ENCODE peak calls at places on chromosomes 4 and X, in eight cellular contexts. M is posterior vena cava, D is amygdala, S is C1 segment of cervical spinal cord, J is NCI-H82, B is foreskin fibroblast, A is LoVo, I is RPMI8226. V is an unnamed sample.

GRCh38 chr4:148893095-148893494 is 450.9 kb upstream of the NR3C2 start:
- DNase-seq in M (no peak), D (no peak), S (no peak), J (no peak), B (no peak), A (no peak), I (no peak), V (no peak)

GRCh38 chr4:23877758-23878229 is 12.1 kb downstream of the PPARGC1A start:
- DNase-seq in M (no peak), D (no peak), S (no peak), J (no peak), B (peak; percentile 59), A (no peak), I (no peak), V (no peak)

GRCh38 chr4:153221783-153222161 is 17.5 kb downstream of the TRIM2 start:
- DNase-seq in M (no peak), D (no peak), S (no peak), J (no peak), B (no peak), A (no peak), I (no peak), V (no peak)

GRCh38 chr4:74942251-74942917 is 9.5 kb downstream of the PARM1 start:
- DNase-seq in M (no peak), D (no peak), S (no peak), J (no peak), B (no peak), A (no peak), I (no peak), V (no peak)

GRCh38 chr4:154779362-154779947 is 1.6 kb upstream of the RBM46 start:
- DNase-seq in M (no peak), D (no peak), S (no peak), J (peak; percentile 32), B (peak; percentile 61), A (peak; percentile 32), I (no peak), V (no peak)

GRCh38 chr4:102789317-102789717 is 28.5 kb upstream of the MANBA start:
- DNase-seq in M (no peak), D (no peak), S (no peak), J (no peak), B (peak; percentile 70), A (no peak), I (peak; percentile 25), V (no peak)

GRCh38 chr4:88967883-88968316 is 89.1 kb downstream of the FAM13A start:
- DNase-seq in M (no peak), D (no peak), S (no peak), J (no peak), B (no peak), A (peak; percentile 32), I (no peak), V (no peak)

GRCh38 chr4:111043286-111043685 is 420.4 kb upstream of the PITX2 start:
- DNase-seq in M (no peak), D (no peak), S (no peak), J (no peak), B (no peak), A (no peak), I (no peak), V (no peak)

GRCh38 chr4:17238633-17239032 is 273.3 kb downstream of the QDPR start:
- DNase-seq in M (no peak), D (no peak), S (no peak), J (no peak), B (no peak), A (no peak), I (no peak), V (no peak)

GRCh38 chr4:34412233-34412632 is 1832.1 kb downstream of the ARAP2 start:
- DNase-seq in M (no peak), D (no peak), S (no peak), J (no peak), B (no peak), A (no peak), I (no peak), V (no peak)

GRCh38 chr4:25022741-25023140 is 8.0 kb downstream of the LGI2 start:
- DNase-seq in M (no peak), D (no peak), S (no peak), J (peak; percentile 67), B (no peak), A (no peak), I (no peak), V (no peak)

GRCh38 chr4:112411781-112412281 is 104.1 kb downstream of the NEUROG2 start:
- DNase-seq in M (no peak), D (peak; percentile 3), S (no peak), J (no peak), B (no peak), A (no peak), I (no peak), V (no peak)

GRCh38 chr4:177182156-177182555 is 127.5 kb upstream of the NEIL3 start:
- DNase-seq in M (no peak), D (no peak), S (no peak), J (no peak), B (peak; percentile 88), A (no peak), I (no peak), V (no peak)

GRCh38 chr4:77006753-77007355 is 57.3 kb downstream of the SEPTIN11 start:
- DNase-seq in M (no peak), D (no peak), S (no peak), J (no peak), B (peak; percentile 38), A (no peak), I (no peak), V (no peak)

GRCh38 chrX:110163488-110163887 is 154.4 kb downstream of the AMMECR1 start:
- DNase-seq in M (no peak), D (no peak), S (no peak), J (no peak), B (peak; percentile 34), A (no peak), I (no peak), V (no peak)

GRCh38 chrX:703466-704210 is 73.0 kb downstream of the SHOX start:
- DNase-seq in M (no peak), D (no peak), S (no peak), J (no peak), B (peak; percentile 31), A (no peak), I (no peak), V (no peak)

GRCh38 chrX:97332963-97333362 is 449.3 kb downstream of the RPA4 start:
- DNase-seq in M (no peak), D (no peak), S (no peak), J (no peak), B (peak; percentile 52), A (no peak), I (no peak), V (no peak)

GRCh38 chrX:118495958-118496762 is 545 bp downstream of the DOCK11 start:
- DNase-seq in M (peak; percentile 90), D (no peak), S (peak; percentile 6), J (peak; percentile 28), B (peak; percentile 39), A (peak; percentile 11), I (peak; percentile 7), V (peak; percentile 67)

V was measured in T follicular helper cell.